ENCODE peak calls at places on chromosomes 4 and X, in seven cellular contexts. D is tibial artery, R is lower lobe of right lung, G is AG09309, Y is HFFc6, W is upper lobe of right lung, X is WTC11. L is an unnamed sample.

GRCh38 chr4:100162027-100162685 is 28.1 kb downstream of the DDIT4L start:
- DNase-seq in D (no peak), R (no peak), G (no peak), Y (no peak), W (no peak), X (no peak), L (no peak)

GRCh38 chr4:123102897-123103489 is 180.6 kb upstream of the NUDT6 start:
- DNase-seq in D (no peak), R (no peak), G (peak), Y (peak), W (no peak), X (no peak), L (no peak)

GRCh38 chr4:153757407-153757806 is 2.4 kb downstream of the RNF175 start:
- DNase-seq in D (no peak), R (no peak), G (no peak), Y (no peak), W (no peak), X (no peak), L (no peak)

GRCh38 chr4:13240066-13240465 is 244.1 kb downstream of the RAB28 start:
- DNase-seq in D (no peak), R (no peak), G (no peak), Y (no peak), W (no peak), X (no peak), L (no peak)

GRCh38 chr4:76955187-76955586 is 5.6 kb downstream of the SEPTIN11 start:
- DNase-seq in D (no peak), R (no peak), G (peak), Y (no peak), W (no peak), X (no peak), L (no peak)

GRCh38 chr4:107693132-107693531 is 26.9 kb downstream of the PAPSS1 start:
- DNase-seq in D (no peak), R (no peak), G (no peak), Y (no peak), W (no peak), X (no peak), L (no peak)

GRCh38 chr4:15895517-15895916 is 43.0 kb downstream of the FGFBP1 start:
- DNase-seq in D (no peak), R (no peak), G (no peak), Y (no peak), W (no peak), X (no peak), L (no peak)

GRCh38 chr4:17584502-17585213 is 7.7 kb downstream of the LAP3 start:
- DNase-seq in D (no peak), R (no peak), G (no peak), Y (no peak), W (no peak), X (no peak), L (no peak)

GRCh38 chr4:52645315-52645714 is 13.8 kb downstream of the USP46 start:
- DNase-seq in D (no peak), R (no peak), G (no peak), Y (no peak), W (no peak), X (no peak), L (no peak)

GRCh38 chr4:153594208-153594607 is 89.9 kb upstream of the TLR2 start:
- DNase-seq in D (no peak), R (no peak), G (peak), Y (peak), W (no peak), X (no peak), L (no peak)

GRCh38 chrX:5898463-5898862 is 330.2 kb downstream of the NLGN4X start:
- DNase-seq in D (no peak), R (no peak), G (no peak), Y (no peak), W (no peak), X (no peak), L (no peak)

GRCh38 chr4:56728512-56728911 is 47.4 kb upstream of the HOPX start:
- DNase-seq in D (peak), R (peak), G (peak), Y (peak), W (peak), X (no peak), L (no peak)

GRCh38 chr4:131613824-131614216 is 1535.3 kb upstream of the PCDH10 start:
- DNase-seq in D (no peak), R (no peak), G (no peak), Y (no peak), W (no peak), X (no peak), L (no peak)

GRCh38 chr4:100954048-100954447 is 393.3 kb downstream of the PPP3CA start:
- DNase-seq in D (no peak), R (no peak), G (no peak), Y (no peak), W (no peak), X (no peak), L (no peak)

GRCh38 chr4:132396636-132397035 is 752.5 kb upstream of the PCDH10 start:
- DNase-seq in D (no peak), R (no peak), G (no peak), Y (no peak), W (no peak), X (no peak), L (no peak)

GRCh38 chr4:82694892-82695291 is 103.7 kb downstream of the SCD5 start:
- DNase-seq in D (no peak), R (no peak), G (no peak), Y (no peak), W (no peak), X (no peak), L (no peak)
- TF ChIP-seq CTCF in D (no peak), R (no peak), G (no peak), Y (no peak), W (no peak), X (no peak), L (no peak)

GRCh38 chr4:40321671-40322131 is 13.4 kb upstream of the CHRNA9 start:
- DNase-seq in D (no peak), R (no peak), G (peak), Y (peak), W (no peak), X (no peak), L (no peak)

GRCh38 chr4:40317921-40318658 is 17.0 kb upstream of the CHRNA9 start:
- DNase-seq in D (no peak), R (no peak), G (no peak), Y (no peak), W (no peak), X (no peak), L (no peak)

GRCh38 chr4:40316333-40316781 is 18.8 kb upstream of the CHRNA9 start:
- DNase-seq in D (no peak), R (no peak), G (peak), Y (peak), W (no peak), X (no peak), L (no peak)

GRCh38 chr4:40314951-40315350 is 20.2 kb upstream of the CHRNA9 start:
- DNase-seq in D (no peak), R (no peak), G (no peak), Y (no peak), W (no peak), X (no peak), L (no peak)

GRCh38 chr4:40316782-40317635 is 18.1 kb upstream of the CHRNA9 start:
- DNase-seq in D (no peak), R (no peak), G (peak), Y (peak), W (no peak), X (peak), L (peak)
- TF ChIP-seq CTCF in D (peak), R (peak), G (peak), Y (peak), W (peak), X (peak), L (peak)

GRCh38 chrX:37926700-37927099 is 79.3 kb upstream of the DYNLT3 start:
- DNase-seq in D (no peak), R (no peak), G (peak), Y (peak), W (no peak), X (no peak), L (no peak)
- TF ChIP-seq CTCF in D (peak), R (peak), G (peak), Y (peak), W (peak), X (no peak), L (no peak)

GRCh38 chr4:143338313-143338712 is 1.6 kb downstream of the GAB1 start:
- DNase-seq in D (no peak), R (no peak), G (no peak), Y (no peak), W (no peak), X (no peak), L (no peak)

GRCh38 chr4:143339497-143339896 is 2.8 kb downstream of the GAB1 start:
- DNase-seq in D (no peak), R (no peak), G (no peak), Y (no peak), W (no peak), X (no peak), L (no peak)

GRCh38 chr4:143335979-143336827 is 473 bp upstream of the GAB1 start:
- DNase-seq in D (peak), R (peak), G (no peak), Y (peak), W (peak), X (peak), L (peak)

GRCh38 chr4:143337600-143338287 is 1.1 kb downstream of the GAB1 start:
- DNase-seq in D (peak), R (no peak), G (no peak), Y (peak), W (peak), X (peak), L (no peak)

DNA sequence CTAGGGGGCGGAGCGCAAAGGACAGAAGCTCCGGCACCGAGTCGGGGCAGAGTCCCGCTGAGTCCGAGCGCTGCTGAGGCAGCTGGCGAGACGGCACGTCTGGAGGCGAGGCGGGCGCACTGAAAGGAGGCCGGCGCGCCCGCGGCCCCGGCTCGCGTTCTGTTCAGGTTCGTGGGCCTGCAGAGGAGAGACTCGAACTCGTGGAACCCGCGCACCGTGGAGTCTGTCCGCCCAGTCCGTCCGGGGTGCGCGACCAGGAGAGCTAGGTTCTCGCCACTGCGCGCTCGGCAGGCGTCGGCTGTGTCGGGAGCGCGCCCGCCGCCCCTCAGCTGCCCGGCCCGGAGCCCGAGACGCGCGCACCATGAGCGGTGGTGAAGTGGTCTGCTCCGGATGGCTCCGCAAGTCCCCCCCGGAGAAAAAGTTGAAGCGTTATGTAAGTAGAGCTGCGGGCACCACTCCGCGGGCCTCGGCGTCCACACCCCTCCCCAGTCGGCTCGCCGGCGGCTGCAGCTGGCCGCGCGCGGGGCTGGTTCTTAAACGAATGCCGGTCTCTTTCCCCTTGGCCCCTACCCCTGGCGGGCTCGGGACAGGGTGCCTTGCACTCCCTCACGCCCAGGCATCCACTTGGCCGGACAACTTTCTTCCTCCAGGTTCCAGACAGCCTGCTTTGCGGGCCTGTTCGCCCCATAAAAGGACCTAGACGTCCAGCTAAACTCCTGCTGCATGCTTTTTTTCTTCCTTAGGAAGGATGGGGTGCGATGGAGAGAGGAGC is at the start of gene GAB1:
- DNase-seq in D (peak), R (peak), G (no peak), Y (peak), W (peak), X (peak), L (no peak)
- TF ChIP-seq CTCF in D (no peak), R (no peak), G (peak), Y (peak), W (no peak), X (no peak), L (no peak)

GRCh38 chr4:147733614-147734344 is 1.9 kb downstream of the ARHGAP10 start:
- DNase-seq in D (peak), R (no peak), G (no peak), Y (no peak), W (no peak), X (no peak), L (no peak)
- TF ChIP-seq CTCF in D (no peak), R (no peak), G (no peak), Y (peak), W (no peak), X (no peak), L (no peak)

DNA sequence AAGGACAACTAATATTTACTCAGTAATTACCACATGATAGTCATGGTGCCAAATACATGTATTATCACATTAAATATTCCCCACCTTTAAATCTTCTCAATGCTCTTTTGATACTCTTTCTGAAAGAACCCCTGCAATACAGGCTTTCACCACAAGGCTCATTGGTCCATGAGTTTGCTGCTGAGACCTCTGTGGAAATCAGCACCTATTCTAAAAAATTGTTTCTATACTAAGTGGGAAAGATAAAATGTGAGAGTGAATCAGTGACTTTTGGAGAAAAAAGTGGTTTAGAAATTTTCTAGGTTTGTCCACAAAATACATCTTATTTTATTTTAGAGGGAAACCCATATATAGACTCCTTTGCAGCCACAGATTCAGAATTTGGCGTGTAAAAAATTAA is 257.3 kb downstream of the ZIC3 start:
- DNase-seq in D (no peak), R (no peak), G (no peak), Y (no peak), W (no peak), X (no peak), L (no peak)
- TF ChIP-seq CTCF in D (no peak), R (no peak), G (no peak), Y (peak), W (no peak), X (no peak), L (no peak)

DNA sequence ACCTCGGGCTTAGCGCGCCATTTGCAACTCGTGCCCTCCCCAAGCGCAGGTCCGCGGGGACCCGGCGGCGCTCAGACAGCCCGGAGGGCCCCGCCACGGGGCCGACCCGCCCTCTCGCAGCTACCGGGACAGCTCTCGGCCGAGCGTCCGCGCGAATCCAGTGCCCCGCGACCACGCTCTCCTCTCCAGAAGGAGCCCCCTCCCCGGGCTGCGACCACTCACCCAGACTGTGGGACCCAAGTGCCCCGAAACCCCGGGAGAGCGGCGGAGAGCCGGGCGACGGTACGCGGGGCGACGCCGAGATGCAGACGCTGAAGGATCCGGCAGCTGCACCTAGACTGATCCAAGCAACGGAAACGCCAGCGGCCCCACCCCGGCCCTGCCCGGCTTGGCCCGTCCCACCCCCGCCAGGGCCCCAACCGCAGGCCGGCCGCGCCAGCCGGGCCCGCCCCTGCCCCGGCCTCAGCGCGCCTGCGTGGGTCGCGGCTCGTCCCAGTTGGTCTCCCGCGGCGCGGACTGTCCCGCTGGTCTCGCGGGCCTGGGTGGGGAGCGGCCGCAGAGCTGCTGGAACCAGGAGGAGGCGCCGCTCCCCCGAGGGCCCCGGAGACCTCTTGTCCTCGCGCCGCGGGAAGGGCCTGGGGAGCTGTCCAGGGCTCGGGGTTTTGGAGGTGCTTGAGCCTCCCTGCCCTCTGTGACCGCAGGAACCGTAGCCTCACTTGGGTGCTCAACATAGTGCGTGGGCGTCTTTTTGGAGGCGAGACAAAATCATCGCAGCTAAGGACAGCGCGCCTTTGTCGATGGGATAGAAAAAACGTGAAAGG is at the start of gene ANXA5:
- DNase-seq in D (peak), R (peak), G (peak), Y (peak), W (peak), X (peak), L (peak)
- TF ChIP-seq CTCF in D (no peak), R (no peak), G (peak), Y (no peak), W (peak), X (no peak), L (no peak)

GRCh38 chr4:41815478-41815877 is 67.0 kb upstream of the PHOX2B start:
- DNase-seq in D (no peak), R (no peak), G (no peak), Y (no peak), W (no peak), X (no peak), L (no peak)

GRCh38 chr4:41819621-41820020 is 71.1 kb upstream of the PHOX2B start:
- DNase-seq in D (no peak), R (no peak), G (no peak), Y (no peak), W (no peak), X (no peak), L (no peak)

GRCh38 chr4:41820473-41820872 is 71.9 kb upstream of the PHOX2B start:
- DNase-seq in D (no peak), R (no peak), G (no peak), Y (no peak), W (no peak), X (no peak), L (no peak)

GRCh38 chr4:41814565-41814964 is 66.0 kb upstream of the PHOX2B start:
- DNase-seq in D (no peak), R (no peak), G (peak), Y (peak), W (no peak), X (peak), L (no peak)
- TF ChIP-seq CTCF in D (peak), R (no peak), G (peak), Y (peak), W (peak), X (no peak), L (no peak)

GRCh38 chr4:7238300-7238960 is 46.1 kb downstream of the SORCS2 start:
- DNase-seq in D (no peak), R (no peak), G (no peak), Y (no peak), W (no peak), X (peak), L (no peak)

GRCh38 chr4:7241587-7242125 is 49.3 kb downstream of the SORCS2 start:
- DNase-seq in D (no peak), R (no peak), G (no peak), Y (no peak), W (no peak), X (no peak), L (no peak)

GRCh38 chr4:7239101-7239820 is 46.9 kb downstream of the SORCS2 start:
- DNase-seq in D (no peak), R (no peak), G (no peak), Y (no peak), W (no peak), X (no peak), L (no peak)

GRCh38 chr4:7239844-7240243 is 47.5 kb downstream of the SORCS2 start:
- DNase-seq in D (no peak), R (no peak), G (no peak), Y (no peak), W (no peak), X (no peak), L (no peak)

GRCh38 chr4:7240341-7240740 is 48.0 kb downstream of the SORCS2 start:
- DNase-seq in D (no peak), R (peak), G (no peak), Y (no peak), W (no peak), X (no peak), L (no peak)
- TF ChIP-seq CTCF in D (no peak), R (no peak), G (no peak), Y (peak), W (no peak), X (no peak), L (no peak)

GRCh38 chrX:16125520-16126149 is 2.3 kb downstream of the GRPR start:
- DNase-seq in D (no peak), R (no peak), G (no peak), Y (no peak), W (no peak), X (no peak), L (no peak)

GRCh38 chrX:16124201-16124600 is 836 bp downstream of the GRPR start:
- DNase-seq in D (no peak), R (no peak), G (no peak), Y (no peak), W (no peak), X (no peak), L (no peak)

GRCh38 chrX:16120431-16120830 is 2.9 kb upstream of the GRPR start:
- DNase-seq in D (no peak), R (no peak), G (no peak), Y (no peak), W (no peak), X (no peak), L (no peak)

GRCh38 chrX:16119353-16120220 is 3.8 kb upstream of the GRPR start:
- DNase-seq in D (no peak), R (no peak), G (no peak), Y (no peak), W (no peak), X (no peak), L (no peak)

GRCh38 chrX:16123222-16123786 is at the start of gene GRPR:
- DNase-seq in D (peak), R (peak), G (peak), Y (peak), W (peak), X (peak), L (peak)
- TF ChIP-seq CTCF in D (peak), R (peak), G (peak), Y (peak), W (peak), X (peak), L (peak)